ENCODE peak calls at places on chromosome 12, in ten cellular contexts. X is astrocyte; Q is HTR-8/SVneo; H is cardiac septum; Z is astrocyte of the cerebellum; R is HFFc6; I is CD8-positive, alpha-beta memory T cell; W is activated CD4-positive, CD25-positive, alpha-beta regulatory T cell; O is GM03348; G is brain microvascular endothelial cell. Y is an unnamed sample.

GRCh38 chr12:132388379-132389015 is 59.1 kb upstream of the GALNT9 start:
- DNase-seq in X (no peak), Q (no peak), H (no peak), Z (no peak), R (no peak), I (no peak), W (no peak), O (no peak), G (no peak), Y (no peak)

GRCh38 chr12:24596768-24597388 is 352.0 kb downstream of the BCAT1 start:
- DNase-seq in X (peak; percentile 30), Q (no peak), H (no peak), Z (peak; percentile 34), R (peak; percentile 10), I (no peak), W (no peak), O (peak; percentile 51), G (no peak), Y (no peak)

GRCh38 chr12:71405884-71406283 is 33.7 kb upstream of the LGR5 start:
- DNase-seq in X (no peak), Q (no peak), H (no peak), Z (no peak), R (no peak), I (no peak), W (no peak), O (no peak), G (no peak), Y (no peak)

GRCh38 chr12:6327591-6328041 is 14.3 kb downstream of the TNFRSF1A start:
- DNase-seq in X (no peak), Q (no peak), H (peak; percentile 46), Z (no peak), R (no peak), I (no peak), W (no peak), O (no peak), G (no peak), Y (no peak)

GRCh38 chr12:102562836-102563425 is 82.6 kb upstream of the IGF1 start:
- DNase-seq in X (no peak), Q (peak; percentile 12), H (no peak), Z (no peak), R (no peak), I (no peak), W (no peak), O (no peak), G (no peak), Y (no peak)

GRCh38 chr12:10101648-10102220 is 2.9 kb upstream of the CLEC1A start:
- DNase-seq in X (no peak), Q (no peak), H (no peak), Z (no peak), R (no peak), I (no peak), W (no peak), O (no peak), G (no peak), Y (no peak)

GRCh38 chr12:14394317-14395058 is 29.0 kb downstream of the ATF7IP start:
- DNase-seq in X (peak; percentile 92), Q (peak; percentile 38), H (no peak), Z (peak; percentile 77), R (peak; percentile 76), I (peak; percentile 78), W (no peak), O (peak; percentile 16), G (peak; percentile 78), Y (no peak)

GRCh38 chr12:70354777-70355176 is 11.3 kb upstream of the KCNMB4 start:
- DNase-seq in X (no peak), Q (no peak), H (no peak), Z (no peak), R (no peak), I (no peak), W (no peak), O (peak; percentile 3), G (no peak), Y (no peak)

GRCh38 chr12:19946549-19946948 is 421.8 kb upstream of the PDE3A start:
- DNase-seq in X (peak; percentile 99), Q (peak; percentile 70), H (no peak), Z (peak; percentile 42), R (peak; percentile 41), I (no peak), W (no peak), O (peak; percentile 88), G (peak; percentile 97), Y (no peak)

GRCh38 chr12:550473-551260 is 90.9 kb downstream of the B4GALNT3 start:
- DNase-seq in X (no peak), Q (no peak), H (peak; percentile 74), Z (no peak), R (no peak), I (no peak), W (no peak), O (no peak), G (no peak), Y (no peak)

GRCh38 chr12:71208053-71208685 is 50.4 kb upstream of the TSPAN8 start:
- DNase-seq in X (no peak), Q (no peak), H (no peak), Z (no peak), R (no peak), I (no peak), W (no peak), O (no peak), G (no peak), Y (no peak)

GRCh38 chr12:52691076-52691764 is 11.0 kb upstream of the KRT1 start:
- DNase-seq in X (no peak), Q (no peak), H (no peak), Z (no peak), R (no peak), I (peak; percentile 52), W (peak; percentile 8), O (peak; percentile 20), G (no peak), Y (peak; percentile 27)

GRCh38 chr12:121405211-121405610 is 5.3 kb downstream of the RNF34 start:
- DNase-seq in X (no peak), Q (no peak), H (no peak), Z (no peak), R (no peak), I (no peak), W (no peak), O (no peak), G (no peak), Y (no peak)

Y was measured in left cardiac atrium.